ENCODE peak calls at places on chromosomes 13 and 19, in eight cellular contexts. E is AG20443; P is stimulated activated CD4-positive, alpha-beta T cell treated with anti-CD3 and anti-CD28 coated beads, Interleukin-15, amount 100 ng/mL, for 48 hours; O is HFF-Myc; Z is activated CD4-positive, alpha-beta T cell treated with anti-CD3 and anti-CD28 coated beads for 1 hour; C is spleen; I is fibroblast of the conjunctiva; D is GDM1. A is an unnamed sample.
A peak's percentile ranks its signal among the peaks of the same experiment; 100 is the strongest.

GRCh38 chr19:34963531-34964406 is at the start of gene ZNF792:
- DNase-seq in I (no peak), P (peak; percentile 17), O (no peak), Z (peak; percentile 19), E (peak; percentile 92), D (peak; percentile 57), C (peak; percentile 90), A (no peak)

GRCh38 chr13:110340812-110341444 is 33.8 kb downstream of the COL4A2 start:
- DNase-seq in C (peak; percentile 85), D (no peak), E (peak; percentile 48), I (no peak), P (peak; percentile 51), Z (peak; percentile 50), O (no peak), A (no peak)

GRCh38 chr19:13955662-13956364 is 3.5 kb downstream of the DCAF15 start:
- DNase-seq in I (no peak), O (no peak), E (no peak), P (no peak), Z (no peak), C (no peak), D (no peak), A (no peak)

GRCh38 chr19:16295071-16295470 is 29.6 kb upstream of the KLF2 start:
- DNase-seq in Z (no peak), D (no peak), P (no peak), C (no peak), O (no peak), E (no peak), I (no peak), A (no peak)

GRCh38 chr19:50812474-50812873 is 11.1 kb downstream of the KLK1 start:
- DNase-seq in P (no peak), O (no peak), E (no peak), C (no peak), I (no peak), D (no peak), Z (no peak), A (no peak)

GRCh38 chr19:17836530-17836929 is 11.3 kb downstream of the JAK3 start:
- DNase-seq in E (no peak), C (no peak), Z (no peak), I (no peak), D (no peak), P (no peak), O (no peak), A (no peak)

GRCh38 chr19:5397804-5398692 is 57.2 kb upstream of the ZNRF4 start:
- DNase-seq in D (no peak), O (no peak), E (no peak), I (no peak), Z (no peak), P (no peak), C (no peak), A (no peak)

GRCh38 chr19:35317464-35318043 is 11.4 kb upstream of the CD22 start:
- DNase-seq in C (no peak), O (no peak), I (no peak), P (no peak), Z (no peak), D (no peak), E (no peak), A (no peak)

GRCh38 chr13:98752111-98752941 is at the start of gene SLC15A1:
- DNase-seq in O (no peak), D (no peak), Z (no peak), C (no peak), E (peak; percentile 46), P (no peak), I (no peak), A (no peak)

GRCh38 chr13:111115841-111116500 is 861 bp downstream of the ARHGEF7 start:
- DNase-seq in E (peak; percentile 85), C (no peak), P (no peak), Z (no peak), O (peak; percentile 85), D (no peak), I (peak; percentile 76), A (no peak)

GRCh38 chr19:6217752-6218403 is 61.9 kb downstream of the MLLT1 start:
- DNase-seq in C (no peak), I (no peak), P (no peak), Z (no peak), O (no peak), E (no peak), D (no peak), A (no peak)

GRCh38 chr13:84810781-84811180 is 928.5 kb upstream of the SLITRK1 start:
- DNase-seq in Z (no peak), D (no peak), I (no peak), C (no peak), E (no peak), P (no peak), O (no peak), A (no peak)

GRCh38 chr19:33052352-33052972 is 12.2 kb downstream of the RHPN2 start:
- DNase-seq in O (no peak), Z (no peak), C (no peak), I (no peak), P (no peak), D (no peak), E (peak; percentile 39), A (no peak)

GRCh38 chr13:22040810-22041364 is 370.0 kb downstream of the FGF9 start:
- DNase-seq in P (no peak), I (no peak), Z (no peak), D (no peak), E (no peak), O (no peak), C (no peak), A (no peak)

GRCh38 chr19:33914599-33914998 is 117.9 kb downstream of the KCTD15 start:
- DNase-seq in P (no peak), E (no peak), O (no peak), I (no peak), C (no peak), D (no peak), Z (no peak), A (no peak)

GRCh38 chr19:40219721-40220276 is 1.6 kb upstream of the TTC9B start:
- DNase-seq in D (no peak), Z (no peak), C (no peak), I (no peak), O (no peak), E (no peak), P (no peak), A (no peak)

GRCh38 chr13:98565726-98566577 is 11.0 kb downstream of the STK24 start:
- DNase-seq in C (peak; percentile 83), O (no peak), E (peak; percentile 59), Z (no peak), P (no peak), D (no peak), I (no peak), A (no peak)

GRCh38 chr19:41922220-41922576 is 6.1 kb downstream of the ERFL start:
- DNase-seq in Z (no peak), I (no peak), O (no peak), E (no peak), P (no peak), C (no peak), D (no peak), A (no peak)

GRCh38 chr13:73936001-73936400 is 198.2 kb downstream of the KLF12 start:
- DNase-seq in C (no peak), D (no peak), P (no peak), Z (no peak), O (no peak), E (no peak), I (no peak), A (no peak)

GRCh38 chr13:48539550-48539949 is 6.7 kb upstream of the RCBTB2 start:
- DNase-seq in O (no peak), I (no peak), E (no peak), D (no peak), C (no peak), Z (no peak), P (no peak), A (no peak)

GRCh38 chr19:44807652-44808462 is 1.0 kb upstream of the BCAM start:
- DNase-seq in C (no peak), I (no peak), O (no peak), E (peak; percentile 61), D (no peak), Z (no peak), P (no peak), A (no peak)

GRCh38 chr19:45515081-45515624 is 7.9 kb downstream of the VASP start:
- DNase-seq in O (no peak), Z (no peak), P (no peak), E (no peak), C (peak; percentile 90), D (peak; percentile 82), I (no peak), A (peak; percentile 57)

GRCh38 chr19:55644191-55644833 is 863 bp downstream of the ZNF581 start:
- DNase-seq in P (no peak), D (no peak), Z (no peak), O (no peak), E (no peak), C (no peak), I (no peak), A (no peak)

GRCh38 chr19:17293605-17294004 is 9.6 kb downstream of the ABHD8 start:
- DNase-seq in O (no peak), E (no peak), Z (no peak), I (no peak), D (no peak), C (no peak), P (no peak), A (no peak)

GRCh38 chr13:51303063-51303552 is 36.4 kb upstream of the SERPINE3 start:
- DNase-seq in P (no peak), Z (no peak), D (no peak), E (no peak), O (no peak), C (no peak), I (no peak), A (no peak)

GRCh38 chr19:58563034-58563573 is 4.7 kb upstream of the UBE2M start:
- DNase-seq in P (no peak), Z (no peak), O (no peak), I (no peak), D (no peak), C (peak; percentile 83), E (peak; percentile 28), A (no peak)

GRCh38 chr13:70424428-70424827 is 316.2 kb upstream of the KLHL1 start:
- DNase-seq in Z (no peak), E (no peak), I (no peak), C (no peak), P (no peak), O (no peak), D (no peak), A (no peak)

GRCh38 chr13:45336025-45336800 is 4.8 kb downstream of the TPT1 start:
- DNase-seq in E (no peak), I (no peak), D (no peak), C (no peak), Z (no peak), P (no peak), O (no peak), A (no peak)

GRCh38 chr13:54536112-54536511 is 1507.5 kb downstream of the OLFM4 start:
- DNase-seq in D (no peak), Z (no peak), C (no peak), O (no peak), I (no peak), P (no peak), E (no peak), A (no peak)

GRCh38 chr13:40313269-40314200 is 352.9 kb downstream of the FOXO1 start:
- DNase-seq in P (no peak), E (no peak), O (no peak), C (no peak), Z (no peak), I (no peak), D (no peak), A (no peak)

GRCh38 chr13:20997301-20998061 is 63.9 kb downstream of the LATS2 start:
- DNase-seq in E (peak; percentile 91), D (no peak), C (no peak), I (peak; percentile 85), Z (no peak), P (no peak), O (peak; percentile 74), A (no peak)

GRCh38 chr19:13076320-13076719 is 26.3 kb downstream of the LYL1 start:
- DNase-seq in E (no peak), D (no peak), C (no peak), Z (no peak), P (no peak), I (no peak), O (no peak), A (no peak)

GRCh38 chr19:32831611-32832010 is 38.0 kb downstream of the SLC7A9 start:
- DNase-seq in Z (no peak), O (no peak), D (no peak), E (no peak), C (no peak), P (no peak), I (no peak), A (no peak)

GRCh38 chr19:48554385-48555091 is 2.6 kb downstream of the SULT2B1 start:
- DNase-seq in D (no peak), I (no peak), E (no peak), O (no peak), C (no peak), Z (no peak), P (no peak), A (no peak)